ENCODE peak calls at places on chromosome 13, in eight cellular contexts. B is tibial nerve, Z is A549, L is transverse colon, M is ovary, O is stomach, V is upper lobe of left lung, K is K562. E is an unnamed sample.

GRCh38 chr13:70520275-70520674 is 412.0 kb upstream of the KLHL1 start:
- DNase-seq in O (no peak), M (no peak), Z (no peak), K (no peak), V (no peak), B (no peak), L (no peak), E (no peak)

GRCh38 chr13:109145631-109146030 is 516.2 kb downstream of the MYO16 start:
- DNase-seq in M (peak), K (peak), Z (peak), B (peak), V (peak), O (peak), L (peak), E (no peak)

GRCh38 chr13:27792393-27793218 is at the start of gene GSX1:
- DNase-seq in M (peak), Z (peak), V (peak), K (peak), O (peak), L (peak), B (no peak), E (no peak)

GRCh38 chr13:99935772-99936171 is 35.8 kb downstream of the ZIC5 start:
- DNase-seq in O (no peak), V (no peak), M (no peak), K (no peak), L (no peak), B (no peak), Z (no peak), E (no peak)

GRCh38 chr13:23771966-23772365 is 117.2 kb downstream of the MIPEP start:
- DNase-seq in B (no peak), M (no peak), Z (no peak), K (no peak), L (no peak), O (no peak), V (no peak), E (no peak)

GRCh38 chr13:26541678-26542553 is 15.6 kb upstream of the WASF3 start:
- DNase-seq in L (no peak), Z (no peak), V (no peak), K (no peak), B (no peak), O (no peak), M (no peak), E (no peak)

GRCh38 chr13:95834134-95834765 is 157.3 kb downstream of the DNAJC3 start:
- DNase-seq in Z (peak), O (peak), M (peak), B (peak), K (peak), L (peak), V (peak), E (peak)

GRCh38 chr13:90321281-90321931 is 1026.1 kb upstream of the MIR17HG start:
- DNase-seq in O (no peak), M (no peak), Z (no peak), V (no peak), B (no peak), K (peak), L (no peak), E (no peak)

GRCh38 chr13:79307866-79308298 is 98.2 kb downstream of the RBM26 start:
- DNase-seq in V (no peak), L (no peak), B (no peak), O (no peak), M (peak), Z (peak), K (no peak), E (no peak)

GRCh38 chr13:103098535-103098934 is 32.3 kb upstream of the SLC10A2 start:
- DNase-seq in L (no peak), V (no peak), O (no peak), B (no peak), M (no peak), Z (no peak), K (no peak), E (no peak)

GRCh38 chr13:44334751-44335150 is 38.9 kb upstream of the SERP2 start:
- DNase-seq in B (no peak), Z (no peak), K (no peak), L (no peak), O (no peak), V (no peak), M (no peak), E (no peak)

GRCh38 chr13:73520566-73521290 is 461.9 kb downstream of the KLF5 start:
- DNase-seq in B (no peak), M (no peak), L (no peak), Z (no peak), O (no peak), V (no peak), K (no peak), E (no peak)

GRCh38 chr13:29446016-29446415 is 149.5 kb downstream of the SLC7A1 start:
- DNase-seq in B (no peak), Z (no peak), V (no peak), K (no peak), L (no peak), M (no peak), O (no peak), E (no peak)

GRCh38 chr13:38538412-38538811 is 148.5 kb upstream of the FREM2 start:
- DNase-seq in Z (no peak), B (no peak), K (no peak), O (no peak), M (no peak), V (no peak), L (no peak), E (no peak)

GRCh38 chr13:78137404-78138142 is 218.9 kb upstream of the EDNRB start:
- DNase-seq in B (peak), K (peak), L (no peak), V (no peak), Z (peak), M (no peak), O (no peak), E (no peak)

GRCh38 chr13:109155301-109155761 is 525.9 kb downstream of the MYO16 start:
- DNase-seq in K (no peak), V (peak), O (no peak), B (no peak), L (no peak), M (no peak), Z (peak), E (no peak)

DNA sequence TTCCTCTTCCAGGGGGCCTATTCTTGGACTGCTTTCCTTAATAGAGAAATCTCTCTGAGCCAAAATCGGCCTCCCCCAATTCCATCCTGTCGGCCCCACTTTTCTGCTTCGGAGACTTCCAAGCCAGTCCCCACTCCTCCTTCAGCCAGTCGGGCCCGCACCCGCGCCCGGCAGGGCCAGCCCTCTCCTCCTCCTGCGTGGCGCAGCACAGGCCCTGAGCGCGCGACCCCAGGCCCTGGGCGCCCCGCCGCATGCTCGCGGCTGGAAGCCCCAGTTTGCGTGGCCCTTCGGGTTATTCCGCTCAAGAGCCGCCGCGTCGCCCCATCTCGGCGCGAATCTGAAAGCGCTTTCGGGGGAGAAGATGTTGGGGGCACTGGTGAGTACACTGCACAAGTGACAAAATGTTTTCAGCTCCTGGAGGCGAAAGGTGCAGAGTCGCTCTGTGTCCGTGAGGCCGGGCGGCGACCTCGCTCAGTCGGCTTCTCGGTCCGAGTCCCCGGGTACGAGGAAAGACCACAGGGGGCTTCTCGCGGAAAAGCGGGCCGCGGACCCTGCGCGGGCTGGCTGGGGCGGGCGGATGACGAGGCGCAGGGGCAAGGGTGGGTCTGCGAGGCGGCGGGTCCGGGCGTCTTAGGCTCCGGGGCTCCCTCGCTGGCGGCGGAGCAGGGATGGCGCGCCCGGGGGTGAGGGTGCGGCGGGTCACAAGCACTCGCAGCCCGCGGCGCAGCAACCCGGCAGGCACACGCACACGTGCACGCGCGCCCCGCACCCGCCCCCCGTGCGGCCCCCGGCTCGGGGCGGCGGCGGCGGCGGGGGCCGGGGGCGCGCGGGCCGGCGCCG is at the start of gene IL17D:
- DNase-seq in Z (no peak), L (peak), K (peak), O (no peak), M (no peak), V (no peak), B (no peak), E (no peak)
- TF ChIP-seq EP300 in Z (no peak), L (no peak), K (no peak), O (no peak), M (no peak), V (no peak), B (peak), E (no peak)

GRCh38 chr13:112690242-112690943 is 555 bp downstream of the ATP11A start:
- DNase-seq in B (no peak), K (no peak), M (no peak), Z (no peak), L (peak), O (peak), V (no peak), E (no peak)
- TF ChIP-seq EP300 in B (no peak), K (no peak), M (no peak), Z (no peak), L (no peak), O (no peak), V (no peak), E (no peak)

DNA sequence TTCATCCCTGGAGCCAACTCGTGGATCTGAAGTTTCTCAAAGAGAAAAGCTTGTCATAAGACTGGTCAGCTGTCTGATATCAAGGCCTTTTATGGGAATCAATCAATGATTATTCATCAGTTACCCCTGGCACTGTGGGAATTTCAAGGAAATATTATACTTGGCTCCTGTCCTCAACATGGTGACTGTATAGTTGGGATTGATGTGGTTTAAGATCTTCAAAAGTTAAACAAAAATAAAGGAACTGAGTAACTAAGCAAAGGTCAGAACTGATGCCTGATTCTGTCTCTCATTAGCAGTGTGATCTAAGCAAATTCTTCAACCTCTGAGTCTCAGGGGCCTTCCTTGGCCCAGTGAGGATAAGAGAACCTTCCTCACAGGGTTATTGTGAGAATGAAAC is 22.2 kb upstream of the SERPINE3 start:
- DNase-seq in B (no peak), M (no peak), O (no peak), L (no peak), Z (peak), K (no peak), V (no peak), E (no peak)
- TF ChIP-seq EP300 in B (no peak), M (no peak), O (no peak), L (no peak), Z (no peak), K (no peak), V (no peak), E (no peak)

DNA sequence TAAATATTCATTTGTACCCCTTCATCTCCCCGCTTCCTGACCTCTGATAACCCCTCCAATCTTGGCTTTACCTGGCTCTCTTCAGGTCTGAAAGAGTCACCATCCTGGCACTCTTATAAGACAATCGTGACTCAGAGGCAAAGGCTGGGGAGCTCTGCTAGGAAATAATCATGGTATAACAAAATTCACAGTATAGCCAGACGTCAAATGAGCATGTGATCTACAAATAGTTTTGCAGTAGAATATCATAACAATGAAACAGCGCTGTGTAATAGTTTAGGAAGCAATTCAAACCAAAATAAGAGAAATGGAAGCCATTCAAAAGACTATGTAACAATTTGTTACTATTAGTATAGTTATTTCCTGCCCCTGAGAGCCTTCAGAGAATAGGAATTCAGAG is 34.2 kb downstream of the RXFP2 start:
- DNase-seq in V (no peak), K (no peak), Z (no peak), M (no peak), O (no peak), B (no peak), L (no peak), E (no peak)
- TF ChIP-seq EP300 in V (no peak), K (no peak), Z (no peak), M (no peak), O (no peak), B (no peak), L (no peak), E (no peak)

GRCh38 chr13:51934461-51935087 is 72.8 kb downstream of the CCDC70 start:
- DNase-seq in L (no peak), K (no peak), Z (no peak), B (no peak), V (no peak), O (no peak), M (no peak), E (no peak)
- TF ChIP-seq EP300 in L (no peak), K (no peak), Z (no peak), B (no peak), V (no peak), O (no peak), M (no peak), E (no peak)

DNA sequence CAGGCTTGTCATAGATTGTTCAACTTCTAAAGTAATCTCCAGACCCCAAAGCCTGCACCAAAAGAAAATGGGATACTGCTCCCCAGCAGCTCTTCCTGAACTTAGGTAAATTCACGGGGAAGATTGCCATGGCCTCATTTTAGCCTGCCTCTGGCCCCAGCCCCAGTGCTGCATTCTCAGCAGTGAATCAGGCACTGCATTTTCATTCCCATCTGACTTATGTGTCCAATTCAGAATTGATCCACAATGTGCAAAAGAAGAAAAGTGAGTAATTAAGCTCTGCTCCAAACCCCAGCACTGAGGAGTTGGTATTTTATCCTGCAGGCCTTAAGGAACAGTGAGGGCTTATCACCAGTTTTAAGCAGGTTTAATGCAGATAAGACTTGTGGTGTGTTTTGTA is 176.4 kb downstream of the KCTD12 start:
- DNase-seq in K (no peak), B (no peak), L (no peak), M (no peak), V (no peak), Z (no peak), O (no peak), E (no peak)
- TF ChIP-seq EP300 in K (no peak), B (no peak), L (no peak), M (no peak), V (no peak), Z (no peak), O (no peak), E (no peak)

GRCh38 chr13:64441740-64442139 is 2788.4 kb downstream of the PCDH9 start:
- DNase-seq in Z (no peak), V (no peak), M (no peak), O (no peak), L (no peak), K (no peak), B (no peak), E (no peak)

DNA sequence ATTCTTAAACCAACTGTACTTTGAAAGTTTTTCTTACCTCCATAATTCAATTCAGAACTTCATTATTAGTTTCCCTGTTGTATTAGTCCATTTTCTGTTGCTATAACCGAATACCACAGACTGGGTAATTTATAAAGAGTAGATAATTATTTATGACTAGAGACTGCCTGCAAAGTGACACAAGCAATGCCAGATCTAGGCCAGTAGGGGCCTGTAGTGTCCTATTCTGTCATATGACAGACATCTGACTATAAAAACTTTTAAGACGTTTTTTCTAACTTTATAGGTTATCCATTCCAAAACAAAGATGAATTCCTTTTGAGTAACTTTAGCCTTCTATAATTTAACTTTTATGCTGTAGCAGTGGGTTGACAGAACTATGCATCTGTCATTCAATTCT is 2783.8 kb downstream of the PCDH9 start:
- DNase-seq in Z (peak), V (no peak), L (no peak), M (no peak), O (no peak), K (no peak), B (no peak), E (no peak)
- TF ChIP-seq EP300 in Z (no peak), V (no peak), L (no peak), M (no peak), O (no peak), K (no peak), B (no peak), E (no peak)

DNA sequence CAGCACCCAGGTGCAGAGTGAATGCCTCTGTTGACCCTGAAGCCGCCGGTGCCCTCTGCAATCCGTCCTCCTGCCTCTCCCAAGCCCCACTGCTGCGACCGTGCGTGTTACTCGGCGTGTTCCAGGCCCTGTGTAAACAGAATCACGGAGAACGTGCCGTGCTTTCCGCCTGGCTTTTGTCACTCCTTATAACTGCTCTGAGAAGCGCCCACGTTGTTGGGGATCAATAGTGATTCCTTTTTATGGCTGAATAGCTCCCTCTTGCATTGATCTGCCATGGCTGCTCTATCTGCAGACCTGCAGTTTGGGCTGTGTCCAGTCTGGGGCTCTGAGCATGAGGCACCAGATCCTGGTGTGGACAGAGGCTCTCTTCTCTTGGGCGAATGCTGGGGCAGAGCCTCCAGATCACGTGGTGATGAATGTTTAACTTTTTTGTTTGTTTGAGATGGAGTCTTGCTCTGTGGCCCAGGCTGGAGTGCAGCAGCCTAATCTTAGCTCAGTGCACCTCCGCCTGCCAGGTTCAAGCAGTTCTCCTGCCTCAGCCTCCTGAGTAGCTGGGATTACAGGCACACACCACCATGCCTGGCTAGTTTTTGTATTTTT is 15.8 kb downstream of the ADPRHL1 start:
- DNase-seq in K (no peak), B (no peak), L (no peak), M (no peak), Z (peak), O (peak), V (no peak), E (no peak)
- TF ChIP-seq EP300 in K (no peak), B (no peak), L (peak), M (no peak), Z (no peak), O (peak), V (no peak), E (peak)

GRCh38 chr13:101706651-101707050 is 254.2 kb downstream of the ITGBL1 start:
- DNase-seq in K (no peak), L (peak), O (no peak), V (peak), Z (peak), B (no peak), M (no peak), E (no peak)

GRCh38 chr13:101711307-101712025 is 259.0 kb downstream of the ITGBL1 start:
- DNase-seq in K (no peak), O (no peak), Z (no peak), L (no peak), B (no peak), V (no peak), M (no peak), E (no peak)

GRCh38 chr13:101708115-101708514 is 255.6 kb downstream of the ITGBL1 start:
- DNase-seq in K (no peak), L (no peak), V (no peak), B (no peak), O (no peak), M (no peak), Z (no peak), E (no peak)

GRCh38 chr13:101709952-101710351 is 257.5 kb downstream of the ITGBL1 start:
- DNase-seq in Z (peak), K (no peak), V (no peak), M (no peak), L (no peak), O (no peak), B (no peak), E (no peak)

GRCh38 chr13:101707659-101708058 is 255.2 kb downstream of the ITGBL1 start:
- DNase-seq in V (no peak), K (no peak), M (no peak), L (no peak), O (no peak), Z (no peak), B (no peak), E (no peak)
- TF ChIP-seq EP300 in V (no peak), K (no peak), M (no peak), L (no peak), O (no peak), Z (no peak), B (no peak), E (no peak)

E was measured in sigmoid colon.